ENCODE peak calls at places on chromosome 16, in four cellular contexts. One of them, this sample, is unnamed.

GRCh38 chr16:67156146-67156844 is 3.4 kb downstream of the TRADD start:
- DNase-seq in posterior cingulate gyrus: no peak
- DNase-seq in fibroblast of pulmonary artery: no peak
- DNase-seq in glutamatergic neuron: no peak
- DNase-seq in this sample: no peak

GRCh38 chr16:85391769-85392583 is 221.1 kb upstream of the GSE1 start:
- DNase-seq in posterior cingulate gyrus: no peak
- DNase-seq in fibroblast of pulmonary artery: no peak
- DNase-seq in glutamatergic neuron: no peak
- DNase-seq in this sample: no peak

GRCh38 chr16:3520398-3520797 is 19.6 kb downstream of the CLUAP1 start:
- DNase-seq in posterior cingulate gyrus: no peak
- DNase-seq in fibroblast of pulmonary artery: no peak
- DNase-seq in glutamatergic neuron: no peak
- DNase-seq in this sample: no peak

GRCh38 chr16:80122155-80122554 is 418.6 kb upstream of the DYNLRB2 start:
- DNase-seq in posterior cingulate gyrus: no peak
- DNase-seq in fibroblast of pulmonary artery: peak; percentile 24
- DNase-seq in glutamatergic neuron: no peak
- DNase-seq in this sample: no peak

GRCh38 chr16:66459878-66460277 is 32.8 kb downstream of the BEAN1 start:
- DNase-seq in posterior cingulate gyrus: no peak
- DNase-seq in fibroblast of pulmonary artery: no peak
- DNase-seq in glutamatergic neuron: peak; percentile 64
- DNase-seq in this sample: no peak

GRCh38 chr16:53773881-53774280 is 69.9 kb downstream of the FTO start:
- DNase-seq in posterior cingulate gyrus: no peak
- DNase-seq in fibroblast of pulmonary artery: no peak
- DNase-seq in glutamatergic neuron: no peak
- DNase-seq in this sample: no peak

GRCh38 chr16:49980166-49980565 is 44.9 kb upstream of the CNEP1R1 start:
- DNase-seq in posterior cingulate gyrus: no peak
- DNase-seq in fibroblast of pulmonary artery: peak; percentile 10
- DNase-seq in glutamatergic neuron: no peak
- DNase-seq in this sample: no peak

GRCh38 chr16:30670072-30670824 is 12.0 kb downstream of the FBRS start:
- DNase-seq in posterior cingulate gyrus: no peak
- DNase-seq in fibroblast of pulmonary artery: no peak
- DNase-seq in glutamatergic neuron: no peak
- DNase-seq in this sample: no peak

GRCh38 chr16:85507342-85507741 is 105.8 kb upstream of the GSE1 start:
- DNase-seq in posterior cingulate gyrus: no peak
- DNase-seq in fibroblast of pulmonary artery: no peak
- DNase-seq in glutamatergic neuron: no peak
- DNase-seq in this sample: no peak

GRCh38 chr16:22316411-22316811 is 19.2 kb downstream of the POLR3E start:
- DNase-seq in posterior cingulate gyrus: no peak
- DNase-seq in fibroblast of pulmonary artery: no peak
- DNase-seq in glutamatergic neuron: no peak
- DNase-seq in this sample: no peak

GRCh38 chr16:82070656-82071369 is 35.8 kb downstream of the HSD17B2 start:
- DNase-seq in posterior cingulate gyrus: no peak
- DNase-seq in fibroblast of pulmonary artery: peak; percentile 13
- DNase-seq in glutamatergic neuron: no peak
- DNase-seq in this sample: no peak

GRCh38 chr16:66382966-66383299 is 16.4 kb downstream of the CDH5 start:
- DNase-seq in posterior cingulate gyrus: no peak
- DNase-seq in fibroblast of pulmonary artery: peak; percentile 86
- DNase-seq in glutamatergic neuron: no peak
- DNase-seq in this sample: no peak

GRCh38 chr16:11612110-11612981 is 25.6 kb upstream of the LITAF start:
- DNase-seq in posterior cingulate gyrus: no peak
- DNase-seq in fibroblast of pulmonary artery: no peak
- DNase-seq in glutamatergic neuron: no peak
- DNase-seq in this sample: no peak

GRCh38 chr16:58128721-58129096 is 472 bp downstream of the CFAP20 start:
- DNase-seq in posterior cingulate gyrus: no peak
- DNase-seq in fibroblast of pulmonary artery: no peak
- DNase-seq in glutamatergic neuron: peak; percentile 59
- DNase-seq in this sample: no peak

GRCh38 chr16:83520596-83520995 is 287.2 kb upstream of the HSBP1 start:
- DNase-seq in posterior cingulate gyrus: no peak
- DNase-seq in fibroblast of pulmonary artery: no peak
- DNase-seq in glutamatergic neuron: no peak
- DNase-seq in this sample: no peak

GRCh38 chr16:69444873-69445517 is 20.6 kb downstream of the CYB5B start:
- DNase-seq in posterior cingulate gyrus: no peak
- DNase-seq in fibroblast of pulmonary artery: peak; percentile 54
- DNase-seq in glutamatergic neuron: no peak
- DNase-seq in this sample: peak; percentile 30

GRCh38 chr16:539901-540530 is 12.5 kb downstream of the CAPN15 start:
- DNase-seq in posterior cingulate gyrus: no peak
- DNase-seq in fibroblast of pulmonary artery: no peak
- DNase-seq in glutamatergic neuron: no peak
- DNase-seq in this sample: no peak

GRCh38 chr16:54204756-54205155 is 81.8 kb downstream of the IRX3 start:
- DNase-seq in posterior cingulate gyrus: no peak
- DNase-seq in fibroblast of pulmonary artery: no peak
- DNase-seq in glutamatergic neuron: no peak
- DNase-seq in this sample: no peak

GRCh38 chr16:56094231-56094630 is 97.1 kb upstream of the GNAO1 start:
- DNase-seq in posterior cingulate gyrus: no peak
- DNase-seq in fibroblast of pulmonary artery: no peak
- DNase-seq in glutamatergic neuron: no peak
- DNase-seq in this sample: no peak

GRCh38 chr16:85304337-85304736 is 192.1 kb upstream of the CIBAR2 start:
- DNase-seq in posterior cingulate gyrus: no peak
- DNase-seq in fibroblast of pulmonary artery: no peak
- DNase-seq in glutamatergic neuron: no peak
- DNase-seq in this sample: no peak

GRCh38 chr16:85275533-85276249 is 163.4 kb upstream of the CIBAR2 start:
- DNase-seq in posterior cingulate gyrus: peak; percentile 73
- DNase-seq in fibroblast of pulmonary artery: peak; percentile 58
- DNase-seq in glutamatergic neuron: peak; percentile 95
- DNase-seq in this sample: peak; percentile 66